ENCODE peak calls at places on chromosomes 3 and 15, in nine cellular contexts. K, P, N, J, M, L, H, W and I are unnamed samples.

GRCh38 chr3:106428565-106428994 is 559.8 kb upstream of the CBLB start:
- DNase-seq in M (no peak), J (peak), P (no peak), H (no peak), W (peak), N (no peak), K (no peak), L (peak), I (no peak)

GRCh38 chr3:71928215-71928614 is 143.3 kb upstream of the PROK2 start:
- DNase-seq in L (no peak), M (no peak), K (no peak), J (no peak), H (no peak), N (no peak), P (no peak), W (no peak), I (no peak)

GRCh38 chr3:98013428-98014349 is 21.4 kb downstream of the GABRR3 start:
- DNase-seq in J (no peak), M (no peak), P (no peak), W (no peak), L (no peak), K (no peak), H (no peak), N (no peak), I (no peak)

GRCh38 chr15:67559158-67559557 is 16.7 kb downstream of the MAP2K5 start:
- DNase-seq in W (no peak), H (no peak), N (no peak), L (no peak), K (no peak), P (no peak), J (no peak), M (no peak), I (no peak)

GRCh38 chr15:89356634-89357298 is 22.1 kb upstream of the POLG start:
- DNase-seq in H (no peak), M (no peak), J (no peak), P (no peak), L (peak), K (no peak), N (no peak), W (no peak), I (no peak)

GRCh38 chr15:33425149-33425548 is 114.4 kb downstream of the RYR3 start:
- DNase-seq in M (no peak), W (no peak), P (no peak), H (no peak), K (no peak), J (no peak), N (no peak), L (no peak), I (no peak)

GRCh38 chr15:92288755-92289154 is 104.9 kb upstream of the ST8SIA2 start:
- DNase-seq in H (no peak), K (no peak), N (no peak), J (no peak), M (no peak), P (peak), W (no peak), L (no peak), I (no peak)

GRCh38 chr15:84816694-84817460 is at the start of gene ALPK3:
- DNase-seq in P (no peak), M (no peak), H (no peak), L (peak), W (no peak), J (no peak), N (no peak), K (peak), I (no peak)

GRCh38 chr15:74997161-74997942 is 2.0 kb downstream of the SCAMP5 start:
- DNase-seq in M (no peak), L (peak), N (no peak), K (no peak), J (no peak), P (no peak), H (no peak), W (no peak), I (no peak)

GRCh38 chr15:47801522-47801921 is 84.2 kb downstream of the SEMA6D start:
- DNase-seq in W (no peak), H (no peak), M (no peak), L (no peak), J (no peak), K (no peak), N (no peak), P (no peak), I (no peak)

GRCh38 chr15:79680721-79681120 is 216.1 kb downstream of the MTHFS start:
- DNase-seq in M (no peak), H (no peak), N (no peak), L (no peak), W (no peak), J (no peak), P (no peak), K (no peak), I (no peak)